ENCODE peak calls at places on chromosome 17, in six cellular contexts. One of them, this sample, is unnamed.

GRCh38 chr17:5580367-5580766 is 3.9 kb downstream of the NLRP1 start:
- DNase-seq in upper lobe of right lung: no peak
- DNase-seq in psoas muscle: no peak
- DNase-seq in ascending aorta: no peak
- DNase-seq in naive thymus-derived CD4-positive, alpha-beta T cell: no peak
- DNase-seq in heart left ventricle: no peak
- DNase-seq in this sample: no peak

GRCh38 chr17:5499790-5500189 is 13.4 kb downstream of the MIS12 start:
- DNase-seq in heart left ventricle: no peak
- DNase-seq in naive thymus-derived CD4-positive, alpha-beta T cell: no peak
- DNase-seq in ascending aorta: no peak
- DNase-seq in upper lobe of right lung: no peak
- DNase-seq in psoas muscle: no peak
- DNase-seq in this sample: no peak

GRCh38 chr17:71224824-71225575 is 895.8 kb upstream of the SOX9 start:
- DNase-seq in ascending aorta: no peak
- DNase-seq in psoas muscle: no peak
- DNase-seq in naive thymus-derived CD4-positive, alpha-beta T cell: no peak
- DNase-seq in heart left ventricle: no peak
- DNase-seq in upper lobe of right lung: no peak
- DNase-seq in this sample: no peak

GRCh38 chr17:1725642-1726511 is 1.4 kb downstream of the WDR81 start:
- DNase-seq in upper lobe of right lung: no peak
- DNase-seq in psoas muscle: peak; percentile 56
- DNase-seq in naive thymus-derived CD4-positive, alpha-beta T cell: no peak
- DNase-seq in ascending aorta: no peak
- DNase-seq in heart left ventricle: no peak
- DNase-seq in this sample: no peak

GRCh38 chr17:76248013-76248782 is 7.9 kb upstream of the RNF157 start:
- DNase-seq in upper lobe of right lung: no peak
- DNase-seq in naive thymus-derived CD4-positive, alpha-beta T cell: no peak
- DNase-seq in psoas muscle: peak; percentile 47
- DNase-seq in heart left ventricle: no peak
- DNase-seq in ascending aorta: no peak
- DNase-seq in this sample: no peak

GRCh38 chr17:60676758-60677307 is 818 bp upstream of the BCAS3 start:
- DNase-seq in naive thymus-derived CD4-positive, alpha-beta T cell: no peak
- DNase-seq in ascending aorta: no peak
- DNase-seq in psoas muscle: no peak
- DNase-seq in heart left ventricle: no peak
- DNase-seq in upper lobe of right lung: no peak
- DNase-seq in this sample: no peak

GRCh38 chr17:60297729-60298293 is 94.1 kb downstream of the USP32 start:
- DNase-seq in naive thymus-derived CD4-positive, alpha-beta T cell: no peak
- DNase-seq in ascending aorta: no peak
- DNase-seq in psoas muscle: no peak
- DNase-seq in heart left ventricle: no peak
- DNase-seq in upper lobe of right lung: no peak
- DNase-seq in this sample: no peak

GRCh38 chr17:38981640-38982039 is 14.4 kb upstream of the FBXO47 start:
- DNase-seq in naive thymus-derived CD4-positive, alpha-beta T cell: no peak
- DNase-seq in upper lobe of right lung: no peak
- DNase-seq in ascending aorta: no peak
- DNase-seq in psoas muscle: no peak
- DNase-seq in heart left ventricle: no peak
- DNase-seq in this sample: no peak

GRCh38 chr17:45262516-45263476 is 902 bp upstream of the SPATA32 start:
- DNase-seq in heart left ventricle: peak; percentile 69
- DNase-seq in naive thymus-derived CD4-positive, alpha-beta T cell: no peak
- DNase-seq in ascending aorta: no peak
- DNase-seq in upper lobe of right lung: no peak
- DNase-seq in psoas muscle: no peak
- DNase-seq in this sample: no peak

DNA sequence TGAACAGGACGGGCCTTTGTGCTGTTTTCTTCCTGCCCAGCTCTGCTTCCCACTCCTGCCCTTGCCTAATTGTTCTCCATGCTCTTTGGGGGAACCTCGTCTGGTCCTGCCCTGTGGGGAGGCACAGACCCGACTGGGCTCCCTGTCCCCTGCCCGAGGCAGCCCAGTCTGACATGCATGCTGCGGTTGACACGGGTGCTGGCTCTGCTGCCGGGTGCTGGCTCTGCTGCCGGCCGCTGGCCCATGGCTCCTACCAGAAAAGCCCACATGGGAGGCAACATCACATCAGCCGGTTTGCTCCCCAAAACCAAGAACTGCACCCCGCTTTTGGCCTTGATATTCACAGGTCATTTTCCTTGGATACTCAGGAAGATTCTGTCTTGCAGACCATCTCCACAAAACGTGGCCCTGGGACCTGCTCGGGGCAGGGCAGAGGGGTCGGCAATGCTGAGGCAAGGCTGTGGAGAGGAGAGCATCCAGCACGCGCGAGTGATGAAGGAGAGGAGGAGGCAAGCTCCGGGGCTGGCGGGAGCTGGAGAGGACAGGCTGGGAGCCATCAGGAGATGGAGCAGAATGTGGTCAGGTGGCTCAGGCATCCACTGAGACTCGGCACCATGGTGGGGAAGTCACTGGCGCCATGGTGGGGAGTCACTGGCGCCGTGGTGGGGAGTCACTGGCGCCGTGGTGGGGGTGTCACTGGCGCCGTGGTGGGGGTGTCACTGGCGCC is 31.6 kb downstream of the RBFOX3 start:
- DNase-seq in psoas muscle: no peak
- DNase-seq in naive thymus-derived CD4-positive, alpha-beta T cell: no peak
- DNase-seq in ascending aorta: no peak
- DNase-seq in upper lobe of right lung: no peak
- DNase-seq in heart left ventricle: no peak
- DNase-seq in this sample: no peak
- H3K9me3 ChIP-seq in psoas muscle: no peaks in the 10 kb centered on the region
- H3K9me3 ChIP-seq in naive thymus-derived CD4-positive, alpha-beta T cell: no peaks in the 10 kb centered on the region
- H3K9me3 ChIP-seq in ascending aorta: no peaks in the 10 kb centered on the region
- H3K9me3 ChIP-seq in upper lobe of right lung: no peaks in the 10 kb centered on the region
- H3K9me3 ChIP-seq in heart left ventricle: no peaks in the 10 kb centered on the region
- H3K9me3 ChIP-seq in this sample: no peaks in the 10 kb centered on the region

GRCh38 chr17:13073013-13073412 is 55.2 kb upstream of the ELAC2 start:
- DNase-seq in psoas muscle: no peak
- DNase-seq in upper lobe of right lung: no peak
- DNase-seq in naive thymus-derived CD4-positive, alpha-beta T cell: no peak
- DNase-seq in ascending aorta: no peak
- DNase-seq in heart left ventricle: no peak
- DNase-seq in this sample: no peak
- H3K4me3 ChIP-seq in psoas muscle: no peak overlapping the region
- H3K4me3 ChIP-seq in upper lobe of right lung: no peak overlapping the region
- H3K4me3 ChIP-seq in naive thymus-derived CD4-positive, alpha-beta T cell: no peak overlapping the region
- H3K4me3 ChIP-seq in ascending aorta: no peak overlapping the region
- H3K4me3 ChIP-seq in heart left ventricle: no peak overlapping the region
- H3K4me3 ChIP-seq in this sample: no peak overlapping the region

GRCh38 chr17:17079336-17079735 is 37.1 kb downstream of the MPRIP start:
- DNase-seq in ascending aorta: no peak
- DNase-seq in upper lobe of right lung: peak; percentile 28
- DNase-seq in psoas muscle: no peak
- DNase-seq in heart left ventricle: no peak
- DNase-seq in naive thymus-derived CD4-positive, alpha-beta T cell: no peak
- DNase-seq in this sample: no peak
- H3K27ac ChIP-seq in ascending aorta: no peak overlapping the region
- H3K27ac ChIP-seq in upper lobe of right lung: peak overlapping the region; percentile 43
- H3K27ac ChIP-seq in psoas muscle: peak overlapping the region; percentile 55
- H3K27ac ChIP-seq in heart left ventricle: peak overlapping the region; percentile 69
- H3K27ac ChIP-seq in naive thymus-derived CD4-positive, alpha-beta T cell: no peak overlapping the region
- H3K27ac ChIP-seq in this sample: no peak overlapping the region

GRCh38 chr17:54452666-54453348 is 447.8 kb upstream of the TOM1L1 start:
- DNase-seq in naive thymus-derived CD4-positive, alpha-beta T cell: no peak
- DNase-seq in upper lobe of right lung: no peak
- DNase-seq in psoas muscle: no peak
- DNase-seq in heart left ventricle: no peak
- DNase-seq in ascending aorta: no peak
- DNase-seq in this sample: no peak
- H3K9me3 ChIP-seq in naive thymus-derived CD4-positive, alpha-beta T cell: no peaks in the 10 kb centered on the region
- H3K9me3 ChIP-seq in upper lobe of right lung: no peaks in the 10 kb centered on the region
- H3K9me3 ChIP-seq in psoas muscle: peaks cover 10% of the 10 kb centered on the region
- H3K9me3 ChIP-seq in heart left ventricle: no peaks in the 10 kb centered on the region
- H3K9me3 ChIP-seq in ascending aorta: no peaks in the 10 kb centered on the region
- H3K9me3 ChIP-seq in this sample: peaks cover 6% of the 10 kb centered on the region

GRCh38 chr17:81959362-81960129 is 1.4 kb downstream of the NOTUM start:
- DNase-seq in psoas muscle: peak; percentile 88
- DNase-seq in naive thymus-derived CD4-positive, alpha-beta T cell: peak; percentile 94
- DNase-seq in ascending aorta: no peak
- DNase-seq in upper lobe of right lung: peak; percentile 88
- DNase-seq in heart left ventricle: peak; percentile 67
- DNase-seq in this sample: peak; percentile 79
- H3K4me3 ChIP-seq in psoas muscle: peak overlapping the region; percentile 66
- H3K4me3 ChIP-seq in naive thymus-derived CD4-positive, alpha-beta T cell: no peak overlapping the region
- H3K4me3 ChIP-seq in ascending aorta: peak overlapping the region; percentile 64
- H3K4me3 ChIP-seq in upper lobe of right lung: peak overlapping the region; percentile 47
- H3K4me3 ChIP-seq in heart left ventricle: peak overlapping the region; percentile 32
- H3K4me3 ChIP-seq in this sample: no peak overlapping the region

GRCh38 chr17:72730091-72730490 is 362.4 kb downstream of the SLC39A11 start:
- DNase-seq in upper lobe of right lung: no peak
- DNase-seq in heart left ventricle: no peak
- DNase-seq in naive thymus-derived CD4-positive, alpha-beta T cell: no peak
- DNase-seq in ascending aorta: no peak
- DNase-seq in psoas muscle: no peak
- DNase-seq in this sample: no peak

GRCh38 chr17:72725432-72726068 is 366.9 kb downstream of the SLC39A11 start:
- DNase-seq in heart left ventricle: peak; percentile 40
- DNase-seq in ascending aorta: no peak
- DNase-seq in psoas muscle: peak; percentile 62
- DNase-seq in upper lobe of right lung: peak; percentile 78
- DNase-seq in naive thymus-derived CD4-positive, alpha-beta T cell: peak; percentile 41
- DNase-seq in this sample: peak; percentile 61

GRCh38 chr17:72724375-72724774 is 368.1 kb downstream of the SLC39A11 start:
- DNase-seq in psoas muscle: no peak
- DNase-seq in naive thymus-derived CD4-positive, alpha-beta T cell: no peak
- DNase-seq in heart left ventricle: no peak
- DNase-seq in upper lobe of right lung: no peak
- DNase-seq in ascending aorta: no peak
- DNase-seq in this sample: no peak

GRCh38 chr17:72726936-72727335 is 365.6 kb downstream of the SLC39A11 start:
- DNase-seq in psoas muscle: no peak
- DNase-seq in naive thymus-derived CD4-positive, alpha-beta T cell: peak; percentile 50
- DNase-seq in heart left ventricle: no peak
- DNase-seq in upper lobe of right lung: no peak
- DNase-seq in ascending aorta: no peak
- DNase-seq in this sample: peak; percentile 42
- H3K27ac ChIP-seq in psoas muscle: no peak overlapping the region
- H3K27ac ChIP-seq in naive thymus-derived CD4-positive, alpha-beta T cell: peak overlapping the region; percentile 62
- H3K27ac ChIP-seq in heart left ventricle: no peak overlapping the region
- H3K27ac ChIP-seq in upper lobe of right lung: no peak overlapping the region
- H3K27ac ChIP-seq in ascending aorta: no peak overlapping the region
- H3K27ac ChIP-seq in this sample: peak overlapping the region; percentile 61

GRCh38 chr17:27072885-27073284 is 221.0 kb upstream of the WSB1 start:
- DNase-seq in naive thymus-derived CD4-positive, alpha-beta T cell: no peak
- DNase-seq in ascending aorta: no peak
- DNase-seq in psoas muscle: no peak
- DNase-seq in heart left ventricle: no peak
- DNase-seq in upper lobe of right lung: no peak
- DNase-seq in this sample: no peak
- H3K9me3 ChIP-seq in naive thymus-derived CD4-positive, alpha-beta T cell: no peaks in the 10 kb centered on the region
- H3K9me3 ChIP-seq in ascending aorta: no peaks in the 10 kb centered on the region
- H3K9me3 ChIP-seq in psoas muscle: no peaks in the 10 kb centered on the region
- H3K9me3 ChIP-seq in heart left ventricle: no peaks in the 10 kb centered on the region
- H3K9me3 ChIP-seq in upper lobe of right lung: no peaks in the 10 kb centered on the region
- H3K9me3 ChIP-seq in this sample: no peaks in the 10 kb centered on the region

GRCh38 chr17:55269894-55270293 is 5.1 kb downstream of the HLF start:
- DNase-seq in heart left ventricle: no peak
- DNase-seq in ascending aorta: no peak
- DNase-seq in psoas muscle: no peak
- DNase-seq in naive thymus-derived CD4-positive, alpha-beta T cell: no peak
- DNase-seq in upper lobe of right lung: no peak
- DNase-seq in this sample: no peak
- H3K4me3 ChIP-seq in heart left ventricle: no peak overlapping the region
- H3K4me3 ChIP-seq in ascending aorta: no peak overlapping the region
- H3K4me3 ChIP-seq in psoas muscle: no peak overlapping the region
- H3K4me3 ChIP-seq in naive thymus-derived CD4-positive, alpha-beta T cell: no peak overlapping the region
- H3K4me3 ChIP-seq in upper lobe of right lung: peak overlapping the region; percentile 64
- H3K4me3 ChIP-seq in this sample: no peak overlapping the region

GRCh38 chr17:28402224-28402630 is 3.8 kb downstream of the SLC46A1 start:
- DNase-seq in upper lobe of right lung: no peak
- DNase-seq in naive thymus-derived CD4-positive, alpha-beta T cell: no peak
- DNase-seq in ascending aorta: no peak
- DNase-seq in psoas muscle: no peak
- DNase-seq in heart left ventricle: no peak
- DNase-seq in this sample: no peak
- H3K27ac ChIP-seq in upper lobe of right lung: no peak overlapping the region
- H3K27ac ChIP-seq in naive thymus-derived CD4-positive, alpha-beta T cell: no peak overlapping the region
- H3K27ac ChIP-seq in ascending aorta: no peak overlapping the region
- H3K27ac ChIP-seq in psoas muscle: no peak overlapping the region
- H3K27ac ChIP-seq in heart left ventricle: no peak overlapping the region
- H3K27ac ChIP-seq in this sample: no peak overlapping the region